ENCODE peak calls at places on chromosome 17, in six cellular contexts. One of them, this sample, is unnamed.

GRCh38 chr17:80086616-80087015 is 14.8 kb upstream of the GAA start:
- DNase-seq in GM06990: no peak
- DNase-seq in bronchial epithelial cell: no peak
- DNase-seq in fibroblast of the aortic adventitia: no peak
- DNase-seq in heart left ventricle: no peak
- DNase-seq in cardiac fibroblast: no peak
- DNase-seq in this sample: no peak

GRCh38 chr17:58970966-58971575 is 135.6 kb downstream of the TRIM37 start:
- DNase-seq in GM06990: no peak
- DNase-seq in cardiac fibroblast: no peak
- DNase-seq in fibroblast of the aortic adventitia: no peak
- DNase-seq in bronchial epithelial cell: peak; percentile 7
- DNase-seq in heart left ventricle: no peak
- DNase-seq in this sample: no peak

GRCh38 chr17:19747829-19748806 is at the start of gene ALDH3A1:
- DNase-seq in GM06990: no peak
- DNase-seq in fibroblast of the aortic adventitia: no peak
- DNase-seq in cardiac fibroblast: no peak
- DNase-seq in bronchial epithelial cell: peak; percentile 67
- DNase-seq in heart left ventricle: no peak
- DNase-seq in this sample: peak; percentile 77

GRCh38 chr17:7888184-7888920 is at the start of gene CHD3:
- DNase-seq in cardiac fibroblast: peak; percentile 26
- DNase-seq in bronchial epithelial cell: peak; percentile 79
- DNase-seq in fibroblast of the aortic adventitia: peak; percentile 19
- DNase-seq in heart left ventricle: no peak
- DNase-seq in GM06990: no peak
- DNase-seq in this sample: peak; percentile 95

GRCh38 chr17:17669081-17669850 is 12.0 kb upstream of the RAI1 start:
- DNase-seq in GM06990: no peak
- DNase-seq in heart left ventricle: no peak
- DNase-seq in bronchial epithelial cell: no peak
- DNase-seq in cardiac fibroblast: no peak
- DNase-seq in fibroblast of the aortic adventitia: peak; percentile 11
- DNase-seq in this sample: no peak

GRCh38 chr17:78779848-78780247 is 2.2 kb downstream of the CYTH1 start:
- DNase-seq in bronchial epithelial cell: peak; percentile 25
- DNase-seq in GM06990: no peak
- DNase-seq in cardiac fibroblast: no peak
- DNase-seq in heart left ventricle: peak; percentile 9
- DNase-seq in fibroblast of the aortic adventitia: no peak
- DNase-seq in this sample: peak; percentile 39

GRCh38 chr17:36777118-36777517 is 160.2 kb upstream of the LHX1 start:
- DNase-seq in bronchial epithelial cell: peak; percentile 20
- DNase-seq in heart left ventricle: no peak
- DNase-seq in cardiac fibroblast: peak; percentile 6
- DNase-seq in fibroblast of the aortic adventitia: peak; percentile 5
- DNase-seq in GM06990: no peak
- DNase-seq in this sample: peak; percentile 54

GRCh38 chr17:373616-374225 is 21.1 kb upstream of the RPH3AL start:
- DNase-seq in cardiac fibroblast: no peak
- DNase-seq in heart left ventricle: peak; percentile 49
- DNase-seq in fibroblast of the aortic adventitia: no peak
- DNase-seq in bronchial epithelial cell: peak; percentile 27
- DNase-seq in GM06990: no peak
- DNase-seq in this sample: no peak

GRCh38 chr17:70808596-70808995 is 639.3 kb downstream of the KCNJ2 start:
- DNase-seq in bronchial epithelial cell: peak; percentile 36
- DNase-seq in GM06990: no peak
- DNase-seq in heart left ventricle: no peak
- DNase-seq in fibroblast of the aortic adventitia: no peak
- DNase-seq in cardiac fibroblast: no peak
- DNase-seq in this sample: peak; percentile 45

GRCh38 chr17:14474591-14474990 is 173.7 kb downstream of the HS3ST3B1 start:
- DNase-seq in fibroblast of the aortic adventitia: no peak
- DNase-seq in bronchial epithelial cell: peak; percentile 20
- DNase-seq in GM06990: no peak
- DNase-seq in cardiac fibroblast: no peak
- DNase-seq in heart left ventricle: no peak
- DNase-seq in this sample: peak; percentile 16

GRCh38 chr17:8740486-8740885 is 4.2 kb downstream of the CCDC42 start:
- DNase-seq in fibroblast of the aortic adventitia: no peak
- DNase-seq in GM06990: peak; percentile 32
- DNase-seq in cardiac fibroblast: no peak
- DNase-seq in bronchial epithelial cell: no peak
- DNase-seq in heart left ventricle: no peak
- DNase-seq in this sample: no peak

GRCh38 chr17:48559609-48560451 is 14.9 kb upstream of the HOXB2 start:
- DNase-seq in fibroblast of the aortic adventitia: peak; percentile 81
- DNase-seq in heart left ventricle: no peak
- DNase-seq in bronchial epithelial cell: no peak
- DNase-seq in GM06990: no peak
- DNase-seq in cardiac fibroblast: no peak
- DNase-seq in this sample: no peak

GRCh38 chr17:17514993-17515920 is 19.1 kb upstream of the RASD1 start:
- DNase-seq in GM06990: no peak
- DNase-seq in heart left ventricle: no peak
- DNase-seq in cardiac fibroblast: peak; percentile 44
- DNase-seq in bronchial epithelial cell: no peak
- DNase-seq in fibroblast of the aortic adventitia: peak; percentile 17
- DNase-seq in this sample: no peak

GRCh38 chr17:19724501-19725420 is 8.4 kb upstream of the SLC47A2 start:
- DNase-seq in cardiac fibroblast: peak; percentile 44
- DNase-seq in fibroblast of the aortic adventitia: no peak
- DNase-seq in GM06990: no peak
- DNase-seq in heart left ventricle: peak; percentile 69
- DNase-seq in bronchial epithelial cell: peak; percentile 63
- DNase-seq in this sample: peak; percentile 74

GRCh38 chr17:66829386-66829864 is 5.5 kb upstream of the CACNG5 start:
- DNase-seq in heart left ventricle: no peak
- DNase-seq in bronchial epithelial cell: peak; percentile 57
- DNase-seq in cardiac fibroblast: peak; percentile 77
- DNase-seq in GM06990: no peak
- DNase-seq in fibroblast of the aortic adventitia: peak; percentile 78
- DNase-seq in this sample: peak; percentile 78

GRCh38 chr17:11240841-11241610 is at the start of gene SHISA6:
- DNase-seq in GM06990: no peak
- DNase-seq in heart left ventricle: no peak
- DNase-seq in cardiac fibroblast: no peak
- DNase-seq in bronchial epithelial cell: no peak
- DNase-seq in fibroblast of the aortic adventitia: no peak
- DNase-seq in this sample: no peak

GRCh38 chr17:73003487-73003886 is 89.0 kb downstream of the SLC39A11 start:
- DNase-seq in heart left ventricle: no peak
- DNase-seq in fibroblast of the aortic adventitia: no peak
- DNase-seq in GM06990: no peak
- DNase-seq in bronchial epithelial cell: peak; percentile 54
- DNase-seq in cardiac fibroblast: no peak
- DNase-seq in this sample: peak; percentile 45

GRCh38 chr17:31740611-31741082 is 118.4 kb downstream of the COPRS start:
- DNase-seq in bronchial epithelial cell: no peak
- DNase-seq in cardiac fibroblast: peak; percentile 72
- DNase-seq in fibroblast of the aortic adventitia: peak; percentile 92
- DNase-seq in heart left ventricle: no peak
- DNase-seq in GM06990: no peak
- DNase-seq in this sample: no peak

GRCh38 chr17:68431661-68432071 is 25.6 kb downstream of the WIPI1 start:
- DNase-seq in GM06990: no peak
- DNase-seq in bronchial epithelial cell: peak; percentile 7
- DNase-seq in fibroblast of the aortic adventitia: no peak
- DNase-seq in heart left ventricle: no peak
- DNase-seq in cardiac fibroblast: peak; percentile 56
- DNase-seq in this sample: peak; percentile 22

GRCh38 chr17:61806081-61806828 is 57.1 kb downstream of the BRIP1 start:
- DNase-seq in fibroblast of the aortic adventitia: no peak
- DNase-seq in heart left ventricle: no peak
- DNase-seq in bronchial epithelial cell: no peak
- DNase-seq in cardiac fibroblast: no peak
- DNase-seq in GM06990: no peak
- DNase-seq in this sample: no peak

GRCh38 chr17:55852734-55853133 is 101.9 kb downstream of the PCTP start:
- DNase-seq in GM06990: no peak
- DNase-seq in cardiac fibroblast: no peak
- DNase-seq in heart left ventricle: no peak
- DNase-seq in fibroblast of the aortic adventitia: no peak
- DNase-seq in bronchial epithelial cell: no peak
- DNase-seq in this sample: no peak

GRCh38 chr17:77853208-77853977 is 105.1 kb upstream of the TNRC6C start:
- DNase-seq in cardiac fibroblast: no peak
- DNase-seq in GM06990: no peak
- DNase-seq in bronchial epithelial cell: no peak
- DNase-seq in heart left ventricle: no peak
- DNase-seq in fibroblast of the aortic adventitia: no peak
- DNase-seq in this sample: no peak

GRCh38 chr17:77423589-77424451 is 283.1 kb downstream of the SEC14L1 start:
- DNase-seq in bronchial epithelial cell: peak; percentile 92
- DNase-seq in fibroblast of the aortic adventitia: peak; percentile 99
- DNase-seq in heart left ventricle: peak; percentile 95
- DNase-seq in cardiac fibroblast: peak; percentile 98
- DNase-seq in GM06990: no peak
- DNase-seq in this sample: peak; percentile 90

GRCh38 chr17:17055286-17056166 is 13.3 kb downstream of the MPRIP start:
- DNase-seq in heart left ventricle: peak; percentile 44
- DNase-seq in cardiac fibroblast: no peak
- DNase-seq in bronchial epithelial cell: no peak
- DNase-seq in fibroblast of the aortic adventitia: no peak
- DNase-seq in GM06990: no peak
- DNase-seq in this sample: peak; percentile 50

GRCh38 chr17:72587773-72588511 is 467.1 kb downstream of the SOX9 start:
- DNase-seq in GM06990: no peak
- DNase-seq in bronchial epithelial cell: peak; percentile 81
- DNase-seq in fibroblast of the aortic adventitia: no peak
- DNase-seq in heart left ventricle: no peak
- DNase-seq in cardiac fibroblast: peak; percentile 46
- DNase-seq in this sample: peak; percentile 83

GRCh38 chr17:39872700-39873099 is 4.7 kb downstream of the ZPBP2 start:
- DNase-seq in GM06990: no peak
- DNase-seq in heart left ventricle: no peak
- DNase-seq in fibroblast of the aortic adventitia: no peak
- DNase-seq in cardiac fibroblast: peak; percentile 58
- DNase-seq in bronchial epithelial cell: no peak
- DNase-seq in this sample: peak; percentile 66
- TF ChIP-seq CTCF in GM06990: peak; percentile 29
- TF ChIP-seq CTCF in heart left ventricle: peak; percentile 19
- TF ChIP-seq CTCF in fibroblast of the aortic adventitia: no peak
- TF ChIP-seq CTCF in cardiac fibroblast: peak; percentile 17
- TF ChIP-seq CTCF in bronchial epithelial cell: no peak
- TF ChIP-seq CTCF in this sample: peak; percentile 36

GRCh38 chr17:81165246-81166032 is at the start of gene PVALEF:
- DNase-seq in fibroblast of the aortic adventitia: no peak
- DNase-seq in GM06990: no peak
- DNase-seq in heart left ventricle: peak; percentile 27
- DNase-seq in bronchial epithelial cell: no peak
- DNase-seq in cardiac fibroblast: no peak
- DNase-seq in this sample: no peak
- H3K4me3 ChIP-seq in fibroblast of the aortic adventitia: peak within 1 kb of the TSS; percentile 31
- H3K4me3 ChIP-seq in GM06990: no peak within 1 kb of the TSS
- H3K4me3 ChIP-seq in heart left ventricle: peak within 1 kb of the TSS; percentile 56
- H3K4me3 ChIP-seq in bronchial epithelial cell: no peak within 1 kb of the TSS
- H3K4me3 ChIP-seq in cardiac fibroblast: no peak within 1 kb of the TSS
- H3K4me3 ChIP-seq in this sample: no peak within 1 kb of the TSS

GRCh38 chr17:42191209-42191608 is 3.1 kb downstream of the GHDC start:
- DNase-seq in GM06990: no peak
- DNase-seq in bronchial epithelial cell: no peak
- DNase-seq in cardiac fibroblast: no peak
- DNase-seq in fibroblast of the aortic adventitia: no peak
- DNase-seq in heart left ventricle: no peak
- DNase-seq in this sample: no peak

GRCh38 chr17:42197564-42198156 is 3.4 kb upstream of the GHDC start:
- DNase-seq in bronchial epithelial cell: no peak
- DNase-seq in heart left ventricle: no peak
- DNase-seq in GM06990: no peak
- DNase-seq in cardiac fibroblast: no peak
- DNase-seq in fibroblast of the aortic adventitia: no peak
- DNase-seq in this sample: no peak

GRCh38 chr17:42193216-42194132 is 820 bp downstream of the GHDC start:
- DNase-seq in bronchial epithelial cell: no peak
- DNase-seq in fibroblast of the aortic adventitia: no peak
- DNase-seq in GM06990: no peak
- DNase-seq in cardiac fibroblast: no peak
- DNase-seq in heart left ventricle: no peak
- DNase-seq in this sample: no peak

GRCh38 chr17:42192189-42193126 is 1.8 kb downstream of the GHDC start:
- DNase-seq in bronchial epithelial cell: no peak
- DNase-seq in fibroblast of the aortic adventitia: no peak
- DNase-seq in heart left ventricle: no peak
- DNase-seq in GM06990: no peak
- DNase-seq in cardiac fibroblast: no peak
- DNase-seq in this sample: no peak

DNA sequence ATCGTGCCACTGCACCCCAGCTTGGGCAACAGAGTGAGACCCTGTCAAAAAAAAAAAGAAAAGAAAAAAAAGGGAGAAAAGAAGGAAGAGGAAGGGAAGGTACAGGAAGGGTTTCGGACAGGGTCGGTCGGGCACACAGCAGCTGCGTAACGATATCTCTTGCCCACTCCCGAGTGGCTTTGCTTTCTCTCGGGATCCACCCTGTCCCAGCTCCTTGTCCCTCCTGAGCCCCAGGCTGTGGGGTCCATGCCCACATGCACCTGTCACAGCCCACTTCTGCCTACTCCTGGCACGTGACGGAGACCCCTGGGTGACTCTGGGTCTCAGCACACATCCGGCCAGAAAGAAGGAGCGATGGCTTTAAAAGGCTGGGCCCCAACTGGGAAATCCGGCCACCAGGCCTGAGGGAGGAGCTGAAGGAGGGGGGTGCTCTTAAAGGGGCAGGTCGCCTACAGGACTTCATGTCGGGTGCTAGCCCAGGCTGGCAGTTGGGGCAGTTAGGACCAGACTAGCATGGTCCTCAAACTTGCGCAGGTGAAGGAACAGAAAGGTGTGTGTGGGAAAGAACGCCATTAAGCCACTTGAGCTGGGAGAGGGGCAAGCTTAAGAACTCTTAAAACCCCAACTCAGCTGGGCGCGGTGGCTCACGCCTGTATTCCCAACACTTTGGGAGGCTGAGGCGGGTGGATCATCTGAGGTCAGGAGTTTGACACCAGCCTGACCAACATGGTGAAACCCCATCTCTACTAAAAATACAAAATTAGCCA is at the start of gene GHDC:
- DNase-seq in bronchial epithelial cell: peak; percentile 69
- DNase-seq in GM06990: peak; percentile 77
- DNase-seq in heart left ventricle: peak; percentile 86
- DNase-seq in fibroblast of the aortic adventitia: peak; percentile 68
- DNase-seq in cardiac fibroblast: peak; percentile 77
- DNase-seq in this sample: peak; percentile 79
- TF ChIP-seq CTCF in bronchial epithelial cell: no peak
- TF ChIP-seq CTCF in GM06990: no peak
- TF ChIP-seq CTCF in heart left ventricle: no peak
- TF ChIP-seq CTCF in fibroblast of the aortic adventitia: no peak
- TF ChIP-seq CTCF in cardiac fibroblast: no peak
- TF ChIP-seq CTCF in this sample: no peak

DNA sequence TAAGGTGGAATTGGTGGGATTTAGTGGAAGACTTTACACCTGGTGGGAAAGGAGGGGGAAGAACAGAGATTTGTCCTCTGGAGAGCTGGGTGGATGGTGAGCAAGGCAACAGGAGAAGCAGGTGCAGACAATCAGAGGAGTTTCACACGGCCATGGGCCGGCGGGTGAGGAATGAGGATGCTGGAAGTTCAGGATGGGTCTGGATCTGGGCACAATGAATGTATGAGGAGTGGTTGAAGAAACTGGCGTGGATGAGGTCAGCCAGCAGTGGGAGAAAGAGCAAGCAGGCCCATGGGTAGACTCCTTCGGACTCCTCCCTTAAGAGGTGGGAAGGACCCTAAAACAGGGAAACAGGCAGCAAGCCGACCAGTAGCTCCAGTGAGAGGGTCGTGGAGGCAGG is 10.1 kb upstream of the MNT start:
- DNase-seq in heart left ventricle: no peak
- DNase-seq in GM06990: no peak
- DNase-seq in bronchial epithelial cell: no peak
- DNase-seq in fibroblast of the aortic adventitia: no peak
- DNase-seq in cardiac fibroblast: no peak
- DNase-seq in this sample: no peak
- H3K4me3 ChIP-seq in heart left ventricle: no peak overlapping the region
- H3K4me3 ChIP-seq in GM06990: no peak overlapping the region
- H3K4me3 ChIP-seq in bronchial epithelial cell: no peak overlapping the region
- H3K4me3 ChIP-seq in fibroblast of the aortic adventitia: no peak overlapping the region
- H3K4me3 ChIP-seq in cardiac fibroblast: no peak overlapping the region
- H3K4me3 ChIP-seq in this sample: no peak overlapping the region

This sample was measured in epithelial cell of esophagus.